ENCODE peak calls at places on chromosomes 5 and 9, in six cellular contexts. E is stimulated activated CD8-positive, alpha-beta memory T cell treated with anti-CD3 and anti-CD28 coated beads, Interleukin-15, amount 100 ng/mL, for 24 hours; G is hypothalamus; F is T-helper 9 cell; H is IMR-90; N is EL. V is an unnamed sample.
A peak's percentile ranks its signal among the peaks of the same experiment; 100 is the strongest.

GRCh38 chr5:134070979-134071849 is 43.3 kb upstream of the TCF7 start:
- DNase-seq in E (no peak), G (no peak), F (peak; percentile 23), H (no peak), N (no peak), V (no peak)

GRCh38 chr9:76576344-76576743 is 117.4 kb downstream of the GCNT1 start:
- DNase-seq in E (peak; percentile 26), G (no peak), F (no peak), H (peak; percentile 66), N (peak; percentile 77), V (no peak)

GRCh38 chr5:100270323-100270771 is 264.8 kb upstream of the FAM174A start:
- DNase-seq in E (no peak), G (no peak), F (no peak), H (no peak), N (no peak), V (no peak)

GRCh38 chr9:95073042-95073607 is 244.4 kb downstream of the FANCC start:
- DNase-seq in E (no peak), G (no peak), F (no peak), H (no peak), N (no peak), V (no peak)

GRCh38 chr5:157323107-157323706 is 57.3 kb downstream of the CYFIP2 start:
- DNase-seq in E (no peak), G (no peak), F (no peak), H (no peak), N (no peak), V (no peak)

GRCh38 chr5:37975531-37975930 is 135.7 kb upstream of the GDNF start:
- DNase-seq in E (no peak), G (no peak), F (no peak), H (no peak), N (peak; percentile 16), V (no peak)

GRCh38 chr9:113636693-113637092 is 173.2 kb downstream of the RGS3 start:
- DNase-seq in E (no peak), G (no peak), F (no peak), H (no peak), N (no peak), V (no peak)

GRCh38 chr9:81787747-81788632 is 98.6 kb upstream of the TLE1 start:
- DNase-seq in E (no peak), G (no peak), F (no peak), H (peak; percentile 87), N (peak; percentile 96), V (no peak)

GRCh38 chr5:175123542-175123941 is 320.4 kb downstream of the DRD1 start:
- DNase-seq in E (no peak), G (no peak), F (no peak), H (no peak), N (no peak), V (no peak)

GRCh38 chr5:168531191-168531590 is 2.1 kb downstream of the FBLL1 start:
- DNase-seq in E (no peak), G (no peak), F (no peak), H (no peak), N (no peak), V (no peak)

GRCh38 chr5:159913481-159913880 is 2.8 kb upstream of the ADRA1B start:
- DNase-seq in E (no peak), G (no peak), F (no peak), H (peak; percentile 42), N (no peak), V (no peak)

GRCh38 chr5:176388003-176388340 is 426 bp downstream of the NOP16 start:
- DNase-seq in E (no peak), G (no peak), F (no peak), H (peak; percentile 9), N (peak; percentile 30), V (no peak)

GRCh38 chr5:572398-573019 is 39.6 kb upstream of the CEP72 start:
- DNase-seq in E (no peak), G (no peak), F (no peak), H (no peak), N (no peak), V (no peak)

GRCh38 chr9:93453047-93453914 is at the start of gene FAM120AOS:
- DNase-seq in E (peak; percentile 55), G (peak; percentile 80), F (peak; percentile 77), H (peak; percentile 95), N (peak; percentile 97), V (peak; percentile 95)

GRCh38 chr5:443239-444151 is 519 bp downstream of the EXOC3 start:
- DNase-seq in E (no peak), G (no peak), F (no peak), H (no peak), N (no peak), V (no peak)

GRCh38 chr9:130939405-130939941 is 426 bp upstream of the FIBCD1 start:
- DNase-seq in E (no peak), G (no peak), F (no peak), H (peak; percentile 11), N (peak; percentile 29), V (no peak)

GRCh38 chr5:2393556-2393955 is 357.9 kb downstream of the IRX2 start:
- DNase-seq in E (no peak), G (no peak), F (no peak), H (no peak), N (no peak), V (no peak)

GRCh38 chr5:90472783-90473182 is 1.8 kb downstream of the MBLAC2 start:
- DNase-seq in E (no peak), G (no peak), F (no peak), H (no peak), N (no peak), V (no peak)

GRCh38 chr5:51652980-51653379 is 269.7 kb downstream of the ISL1 start:
- DNase-seq in E (no peak), G (no peak), F (no peak), H (no peak), N (peak; percentile 4), V (no peak)

GRCh38 chr9:21747171-21747570 is 55.3 kb upstream of the MTAP start:
- DNase-seq in E (no peak), G (no peak), F (no peak), H (no peak), N (peak; percentile 43), V (no peak)

GRCh38 chr5:115551415-115551814 is 6.8 kb upstream of the FEM1C start:
- DNase-seq in E (no peak), G (no peak), F (no peak), H (no peak), N (peak; percentile 50), V (no peak)

GRCh38 chr9:86766912-86767311 is 180.4 kb downstream of the GAS1 start:
- DNase-seq in E (no peak), G (no peak), F (no peak), H (peak; percentile 89), N (peak; percentile 94), V (no peak)

GRCh38 chr5:7395432-7396168 is at the start of gene ADCY2:
- DNase-seq in E (no peak), G (no peak), F (no peak), H (no peak), N (no peak), V (no peak)

GRCh38 chr9:100869321-100869720 is 159.2 kb upstream of the PLPPR1 start:
- DNase-seq in E (no peak), G (no peak), F (no peak), H (no peak), N (no peak), V (no peak)

GRCh38 chr5:102663771-102664530 is 91.2 kb upstream of the PAM start:
- DNase-seq in E (no peak), G (no peak), F (no peak), H (no peak), N (peak; percentile 31), V (no peak)

GRCh38 chr9:85987236-85987635 is 46.3 kb downstream of the NAA35 start:
- DNase-seq in E (no peak), G (no peak), F (no peak), H (no peak), N (no peak), V (no peak)

GRCh38 chr9:91546574-91546973 is 122.9 kb upstream of the NFIL3 start:
- DNase-seq in E (no peak), G (no peak), F (no peak), H (peak; percentile 81), N (peak; percentile 45), V (no peak)

GRCh38 chr5:109690456-109691247 is 925 bp downstream of the MAN2A1 start:
- DNase-seq in E (peak; percentile 13), G (peak; percentile 40), F (peak; percentile 34), H (peak; percentile 83), N (peak; percentile 82), V (peak; percentile 73)

GRCh38 chr5:5351288-5352089 is 71.0 kb upstream of the ICE1 start:
- DNase-seq in E (no peak), G (no peak), F (no peak), H (no peak), N (peak; percentile 75), V (no peak)

GRCh38 chr9:6869081-6869948 is 111.5 kb downstream of the KDM4C start:
- DNase-seq in E (no peak), G (no peak), F (no peak), H (no peak), N (no peak), V (no peak)

GRCh38 chr9:112048924-112049785 is 125.9 kb downstream of the SUSD1 start:
- DNase-seq in E (no peak), G (no peak), F (no peak), H (peak; percentile 88), N (peak; percentile 57), V (no peak)

GRCh38 chr5:73183491-73183891 is 10.5 kb downstream of the TMEM174 start:
- DNase-seq in E (no peak), G (no peak), F (no peak), H (no peak), N (no peak), V (no peak)

GRCh38 chr5:60634054-60634453 is 65.9 kb downstream of the DEPDC1B start:
- DNase-seq in E (no peak), G (no peak), F (no peak), H (no peak), N (no peak), V (no peak)

GRCh38 chr5:17118631-17119030 is 98.8 kb upstream of the BASP1 start:
- DNase-seq in E (no peak), G (peak; percentile 19), F (no peak), H (peak; percentile 99), N (peak; percentile 99), V (no peak)